ENCODE peak calls at places on chromosome 10, in eight cellular contexts. K is NCI-H69; U is GM04504; Y is hypothalamus; W is HEK293T; P is mesenteric fat pad; M is NCI-H510A treated with DMSO at 0.1 percent for 48 hours; I is stimulated activated naive CD8-positive, alpha-beta T cell treated with anti-CD3 and anti-CD28 coated beads, Interleukin-15, Interleukin-2, amounts not matched to agents 100 U/mL and 50 U/mL, for 24 hours. Q is an unnamed sample.

GRCh38 chr10:21020545-21020944 is 123.4 kb upstream of the NEBL start:
- DNase-seq in K (peak; percentile 49), I (peak; percentile 54), Y (no peak), W (peak; percentile 41), U (no peak), P (no peak), M (no peak), Q (no peak)

GRCh38 chr10:103803941-103804340 is 51.4 kb downstream of the SH3PXD2A start:
- DNase-seq in U (no peak), M (no peak), K (no peak), I (no peak), Y (no peak), P (no peak), W (no peak), Q (no peak)

GRCh38 chr10:100697070-100697469 is 48.3 kb upstream of the PAX2 start:
- DNase-seq in K (no peak), M (no peak), I (no peak), P (no peak), U (peak; percentile 10), Y (no peak), W (no peak), Q (peak; percentile 8)

GRCh38 chr10:996031-996430 is 7.8 kb downstream of the GTPBP4 start:
- DNase-seq in P (peak; percentile 75), Y (no peak), W (no peak), U (no peak), M (no peak), I (no peak), K (no peak), Q (no peak)

GRCh38 chr10:70602665-70603438 is at the start of gene PRF1:
- DNase-seq in K (no peak), P (no peak), I (peak; percentile 91), W (no peak), Y (no peak), U (no peak), M (no peak), Q (no peak)

GRCh38 chr10:70592186-70592735 is 10.3 kb downstream of the PRF1 start:
- DNase-seq in W (no peak), Y (no peak), U (no peak), P (peak; percentile 35), M (no peak), I (peak; percentile 8), K (no peak), Q (no peak)

GRCh38 chr10:112565434-112566053 is 118.5 kb downstream of the VTI1A start:
- DNase-seq in I (peak; percentile 6), W (peak; percentile 60), K (peak; percentile 64), Y (no peak), M (peak; percentile 88), P (no peak), U (peak; percentile 40), Q (peak; percentile 50)

GRCh38 chr10:103849212-103849877 is 6.0 kb downstream of the SH3PXD2A start:
- DNase-seq in U (no peak), K (peak; percentile 62), W (no peak), M (no peak), P (no peak), Y (no peak), I (no peak), Q (no peak)

GRCh38 chr10:63133787-63134557 is 844 bp downstream of the NRBF2 start:
- DNase-seq in K (peak; percentile 40), U (no peak), Y (no peak), P (no peak), W (no peak), M (no peak), I (no peak), Q (no peak)

GRCh38 chr10:92740762-92741161 is 51.0 kb downstream of the HHEX start:
- DNase-seq in P (no peak), U (no peak), M (no peak), I (no peak), K (no peak), W (no peak), Y (no peak), Q (no peak)

GRCh38 chr10:128001346-128001745 is 94.4 kb downstream of the PTPRE start:
- DNase-seq in Y (no peak), U (no peak), K (no peak), M (no peak), W (no peak), P (no peak), I (no peak), Q (no peak)

GRCh38 chr10:1420663-1421362 is 316.5 kb downstream of the ADARB2 start:
- DNase-seq in Y (peak; percentile 43), K (peak; percentile 25), W (peak; percentile 80), U (no peak), M (peak; percentile 98), P (no peak), I (peak; percentile 75), Q (no peak)

GRCh38 chr10:111565542-111565941 is 488.7 kb downstream of the ADRA2A start:
- DNase-seq in Y (no peak), P (no peak), W (no peak), U (no peak), M (no peak), K (no peak), I (no peak), Q (no peak)

GRCh38 chr10:74586088-74586585 is 240.3 kb upstream of the KAT6B start:
- DNase-seq in K (peak; percentile 75), M (peak; percentile 31), U (no peak), W (no peak), Y (no peak), P (no peak), I (peak; percentile 31), Q (no peak)

GRCh38 chr10:48498940-48499510 is 105.8 kb downstream of the ARHGAP22 start:
- DNase-seq in P (peak; percentile 72), W (no peak), I (no peak), M (no peak), U (no peak), Y (no peak), K (no peak), Q (no peak)

GRCh38 chr10:29480281-29480954 is 154.4 kb downstream of the SVIL start:
- DNase-seq in U (no peak), K (no peak), P (no peak), Y (no peak), M (no peak), I (no peak), W (no peak), Q (no peak)

GRCh38 chr10:62082729-62083412 is 181.4 kb downstream of the ARID5B start:
- DNase-seq in W (peak; percentile 12), U (no peak), Y (no peak), P (no peak), M (peak; percentile 12), I (no peak), K (peak; percentile 73), Q (no peak)

GRCh38 chr10:86321568-86321967 is 45.0 kb downstream of the GRID1 start:
- DNase-seq in M (no peak), Y (no peak), P (peak; percentile 51), K (peak; percentile 80), U (no peak), I (no peak), W (no peak), Q (no peak)

GRCh38 chr10:62692085-62692484 is 112.4 kb upstream of the ADO start:
- DNase-seq in U (no peak), I (no peak), K (no peak), W (no peak), Y (no peak), M (no peak), P (no peak), Q (no peak)

GRCh38 chr10:1368772-1369171 is 312.6 kb downstream of the WDR37 start:
- DNase-seq in P (no peak), M (no peak), W (peak; percentile 73), I (peak; percentile 47), Y (no peak), U (no peak), K (peak; percentile 16), Q (no peak)

Q was measured in AG09309.